ENCODE peak calls at places on chromosome 18, in nine cellular contexts. G, O, X, F, C, L, N, Z and B are unnamed samples.

GRCh38 chr18:666177-666576 is 8.7 kb downstream of the TYMS start:
- DNase-seq in G (no peak), O (no peak), X (no peak), F (no peak), C (no peak), L (no peak), N (no peak), Z (no peak), B (no peak)

GRCh38 chr18:8477615-8478014 is 131.6 kb upstream of the RAB12 start:
- DNase-seq in G (no peak), O (no peak), X (no peak), F (no peak), C (no peak), L (no peak), N (no peak), Z (no peak), B (no peak)

GRCh38 chr18:35811896-35812295 is 160.6 kb upstream of the RMP24 start:
- DNase-seq in G (no peak), O (no peak), X (no peak), F (no peak), C (no peak), L (no peak), N (no peak), Z (no peak), B (no peak)

GRCh38 chr18:54251606-54252400 is 17.5 kb upstream of the POLI start:
- DNase-seq in G (no peak), O (no peak), X (no peak), F (no peak), C (no peak), L (no peak), N (no peak), Z (no peak), B (no peak)

GRCh38 chr18:34651586-34652369 is 58.3 kb upstream of the DTNA start:
- DNase-seq in G (no peak), O (no peak), X (no peak), F (no peak), C (no peak), L (no peak), N (no peak), Z (no peak), B (no peak)

GRCh38 chr18:53745228-53745967 is 479.1 kb downstream of the MBD2 start:
- DNase-seq in G (no peak), O (no peak), X (no peak), F (no peak), C (no peak), L (no peak), N (no peak), Z (no peak), B (no peak)

GRCh38 chr18:6885992-6886823 is 156.7 kb downstream of the ARHGAP28 start:
- DNase-seq in G (no peak), O (peak), X (peak), F (no peak), C (no peak), L (peak), N (no peak), Z (no peak), B (peak)

GRCh38 chr18:41645600-41646360 is 309.3 kb upstream of the PIK3C3 start:
- DNase-seq in G (no peak), O (no peak), X (no peak), F (no peak), C (no peak), L (no peak), N (no peak), Z (no peak), B (no peak)

GRCh38 chr18:7152485-7152884 is 34.9 kb upstream of the LAMA1 start:
- DNase-seq in G (no peak), O (no peak), X (no peak), F (peak), C (no peak), L (no peak), N (no peak), Z (no peak), B (no peak)

GRCh38 chr18:25457636-25458035 is 105.7 kb upstream of the ZNF521 start:
- DNase-seq in G (no peak), O (no peak), X (no peak), F (no peak), C (no peak), L (no peak), N (no peak), Z (no peak), B (no peak)

GRCh38 chr18:78973357-78974083 is 6.1 kb upstream of the SALL3 start:
- DNase-seq in G (no peak), O (no peak), X (no peak), F (no peak), C (no peak), L (no peak), N (no peak), Z (no peak), B (no peak)

GRCh38 chr18:6624271-6624670 is 105.2 kb upstream of the ARHGAP28 start:
- DNase-seq in G (no peak), O (no peak), X (no peak), F (no peak), C (no peak), L (no peak), N (no peak), Z (no peak), B (no peak)

GRCh38 chr18:78994000-78994399 is 14.4 kb downstream of the SALL3 start:
- DNase-seq in G (no peak), O (no peak), X (no peak), F (no peak), C (no peak), L (no peak), N (no peak), Z (no peak), B (no peak)

GRCh38 chr18:13222371-13223281 is 4.1 kb downstream of the LDLRAD4 start:
- DNase-seq in G (no peak), O (peak), X (no peak), F (peak), C (no peak), L (no peak), N (no peak), Z (no peak), B (peak)

GRCh38 chr18:22705328-22705727 is 227.8 kb upstream of the RBBP8 start:
- DNase-seq in G (no peak), O (no peak), X (no peak), F (no peak), C (no peak), L (no peak), N (no peak), Z (no peak), B (no peak)

GRCh38 chr18:29184654-29185053 is 1007.7 kb upstream of the CDH2 start:
- DNase-seq in G (no peak), O (no peak), X (no peak), F (no peak), C (no peak), L (no peak), N (no peak), Z (no peak), B (no peak)

GRCh38 chr18:77711096-77711495 is 461.4 kb downstream of the GALR1 start:
- DNase-seq in G (no peak), O (no peak), X (no peak), F (no peak), C (no peak), L (no peak), N (no peak), Z (no peak), B (no peak)

GRCh38 chr18:7370375-7370774 is 139.5 kb downstream of the LRRC30 start:
- DNase-seq in G (no peak), O (no peak), X (no peak), F (no peak), C (no peak), L (no peak), N (no peak), Z (no peak), B (peak)

GRCh38 chr18:59671533-59671932 is 25.7 kb downstream of the CCBE1 start:
- DNase-seq in G (no peak), O (no peak), X (no peak), F (no peak), C (no peak), L (no peak), N (no peak), Z (no peak), B (no peak)

GRCh38 chr18:47150824-47151366 is 595 bp upstream of the HDHD2 start:
- DNase-seq in G (peak), O (peak), X (no peak), F (no peak), C (no peak), L (no peak), N (peak), Z (no peak), B (no peak)

GRCh38 chr18:36372902-36373301 is 75.4 kb downstream of the FHOD3 start:
- DNase-seq in G (no peak), O (no peak), X (no peak), F (no peak), C (no peak), L (no peak), N (no peak), Z (no peak), B (no peak)

GRCh38 chr18:78525364-78526111 is 454.1 kb upstream of the SALL3 start:
- DNase-seq in G (no peak), O (no peak), X (no peak), F (no peak), C (no peak), L (no peak), N (no peak), Z (no peak), B (no peak)

GRCh38 chr18:78407456-78407823 is 572.2 kb upstream of the SALL3 start:
- DNase-seq in G (no peak), O (peak), X (no peak), F (no peak), C (no peak), L (no peak), N (peak), Z (no peak), B (no peak)

GRCh38 chr18:12516049-12516677 is 108.4 kb downstream of the PRELID3A start:
- DNase-seq in G (no peak), O (no peak), X (no peak), F (no peak), C (no peak), L (no peak), N (no peak), Z (no peak), B (no peak)

GRCh38 chr18:23819005-23819404 is 129.8 kb downstream of the LAMA3 start:
- DNase-seq in G (no peak), O (no peak), X (no peak), F (no peak), C (no peak), L (no peak), N (no peak), Z (no peak), B (no peak)

GRCh38 chr18:70376914-70377258 is 88.0 kb downstream of the SOCS6 start:
- DNase-seq in G (no peak), O (peak), X (no peak), F (no peak), C (no peak), L (no peak), N (no peak), Z (no peak), B (no peak)

GRCh38 chr18:55779711-55780590 is 192.0 kb upstream of the TCF4 start:
- DNase-seq in G (peak), O (peak), X (no peak), F (peak), C (no peak), L (no peak), N (peak), Z (no peak), B (peak)

GRCh38 chr18:11147962-11148654 is 1.3 kb downstream of the PIEZO2 start:
- DNase-seq in G (no peak), O (no peak), X (no peak), F (no peak), C (no peak), L (no peak), N (no peak), Z (no peak), B (no peak)

GRCh38 chr18:44798433-44799048 is 117.9 kb downstream of the SETBP1 start:
- DNase-seq in G (no peak), O (no peak), X (no peak), F (no peak), C (no peak), L (no peak), N (no peak), Z (no peak), B (no peak)

GRCh38 chr18:44802508-44802907 is 121.8 kb downstream of the SETBP1 start:
- DNase-seq in G (no peak), O (no peak), X (no peak), F (no peak), C (no peak), L (no peak), N (no peak), Z (no peak), B (no peak)

GRCh38 chr18:44801796-44802195 is 121.1 kb downstream of the SETBP1 start:
- DNase-seq in G (no peak), O (no peak), X (no peak), F (no peak), C (no peak), L (no peak), N (no peak), Z (no peak), B (no peak)

GRCh38 chr18:44796505-44797198 is 116.0 kb downstream of the SETBP1 start:
- DNase-seq in G (no peak), O (no peak), X (no peak), F (no peak), C (no peak), L (no peak), N (no peak), Z (no peak), B (no peak)

GRCh38 chr18:44799422-44800421 is 119.0 kb downstream of the SETBP1 start:
- DNase-seq in G (no peak), O (no peak), X (no peak), F (no peak), C (no peak), L (no peak), N (no peak), Z (no peak), B (no peak)
- TF ChIP-seq POLR2A in G (no peak), O (no peak), X (no peak), F (no peak), C (no peak), L (no peak), N (no peak), Z (no peak), B (no peak)

GRCh38 chr18:62716679-62717058 is 1.3 kb downstream of the PHLPP1 start:
- DNase-seq in G (peak), O (peak), X (peak), F (peak), C (no peak), L (no peak), N (peak), Z (no peak), B (peak)
- TF ChIP-seq CTCF in G (no peak), O (peak), X (no peak), F (no peak), C (no peak), L (peak), N (peak), Z (no peak), B (no peak)

GRCh38 chr18:2846638-2847340 is at the start of gene EMILIN2:
- DNase-seq in G (peak), O (peak), X (peak), F (peak), C (no peak), L (peak), N (peak), Z (no peak), B (peak)
- H3K4me3 ChIP-seq in G (peak), O (peak), X (peak), F (peak), C (peak), L (peak), N (peak), Z (peak), B (peak)

GRCh38 chr18:48541026-48541746 is 2.4 kb downstream of the CTIF start:
- DNase-seq in G (peak), O (peak), X (peak), F (peak), C (no peak), L (peak), N (peak), Z (no peak), B (peak)
- TF ChIP-seq POLR2A in G (no peak), O (peak), X (peak), F (peak), C (no peak), L (no peak), N (no peak), Z (no peak), B (no peak)

DNA sequence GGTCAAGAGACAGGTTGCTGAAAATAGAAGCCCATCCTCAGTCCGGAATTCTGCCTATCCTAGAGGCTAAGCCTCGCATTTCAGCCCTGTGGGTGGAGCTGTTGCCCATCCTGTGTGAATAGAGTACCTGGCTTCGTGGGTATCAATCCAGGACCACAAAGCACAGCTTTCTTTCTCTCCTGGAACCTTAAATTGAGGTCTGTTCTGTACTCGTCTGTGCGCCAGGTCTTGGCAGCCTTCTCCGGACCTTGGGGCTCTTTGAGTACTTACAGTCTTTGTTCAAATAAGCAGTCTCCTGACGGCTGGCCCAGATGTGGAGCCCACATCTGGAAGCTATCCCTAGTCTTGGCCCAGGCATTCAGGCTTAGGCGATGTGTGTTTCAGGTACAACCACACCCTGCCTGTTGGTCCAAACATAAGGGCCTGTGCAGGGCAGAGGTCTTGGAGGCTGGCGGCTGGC is 294.3 kb downstream of the BCL2 start:
- DNase-seq in G (no peak), O (peak), X (no peak), F (no peak), C (no peak), L (no peak), N (peak), Z (no peak), B (peak)
- TF ChIP-seq CTCF in G (no peak), O (peak), X (peak), F (peak), C (peak), L (peak), N (peak), Z (no peak), B (no peak)

GRCh38 chr18:49071365-49071764 is 120.6 kb upstream of the SMAD7 start:
- DNase-seq in G (no peak), O (no peak), X (no peak), F (no peak), C (no peak), L (no peak), N (no peak), Z (no peak), B (no peak)

GRCh38 chr18:49072940-49073339 is 122.2 kb upstream of the SMAD7 start:
- DNase-seq in G (no peak), O (no peak), X (no peak), F (no peak), C (no peak), L (no peak), N (no peak), Z (no peak), B (no peak)

GRCh38 chr18:49073431-49073830 is 122.7 kb upstream of the SMAD7 start:
- DNase-seq in G (no peak), O (no peak), X (no peak), F (no peak), C (no peak), L (no peak), N (no peak), Z (no peak), B (no peak)

GRCh38 chr18:49071776-49072175 is 121.0 kb upstream of the SMAD7 start:
- DNase-seq in G (no peak), O (no peak), X (no peak), F (no peak), C (no peak), L (no peak), N (no peak), Z (no peak), B (no peak)

DNA sequence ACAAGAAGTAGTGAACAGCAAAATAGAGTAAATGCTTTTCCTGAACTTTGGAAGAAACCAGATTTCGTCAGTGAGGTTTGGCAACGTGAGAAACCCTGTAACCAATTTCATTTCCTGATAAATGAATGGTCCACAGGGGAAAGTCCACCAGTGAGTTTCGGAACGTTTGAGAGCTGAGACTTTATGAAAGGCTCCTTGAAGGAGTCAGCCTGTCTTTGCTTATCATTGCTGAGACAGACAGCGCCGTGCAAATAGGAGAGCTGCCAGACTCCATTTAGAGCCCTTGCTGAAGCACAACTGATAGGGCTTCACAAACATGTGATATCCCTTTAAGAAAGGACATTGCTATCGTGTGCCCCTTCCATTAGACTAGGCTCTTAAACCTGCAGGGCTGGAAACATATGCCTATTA is 121.8 kb upstream of the SMAD7 start:
- DNase-seq in G (no peak), O (no peak), X (peak), F (no peak), C (no peak), L (no peak), N (no peak), Z (no peak), B (no peak)
- H3K4me3 ChIP-seq in G (no peak), O (no peak), X (peak), F (no peak), C (no peak), L (peak), N (no peak), Z (no peak), B (no peak)

DNA sequence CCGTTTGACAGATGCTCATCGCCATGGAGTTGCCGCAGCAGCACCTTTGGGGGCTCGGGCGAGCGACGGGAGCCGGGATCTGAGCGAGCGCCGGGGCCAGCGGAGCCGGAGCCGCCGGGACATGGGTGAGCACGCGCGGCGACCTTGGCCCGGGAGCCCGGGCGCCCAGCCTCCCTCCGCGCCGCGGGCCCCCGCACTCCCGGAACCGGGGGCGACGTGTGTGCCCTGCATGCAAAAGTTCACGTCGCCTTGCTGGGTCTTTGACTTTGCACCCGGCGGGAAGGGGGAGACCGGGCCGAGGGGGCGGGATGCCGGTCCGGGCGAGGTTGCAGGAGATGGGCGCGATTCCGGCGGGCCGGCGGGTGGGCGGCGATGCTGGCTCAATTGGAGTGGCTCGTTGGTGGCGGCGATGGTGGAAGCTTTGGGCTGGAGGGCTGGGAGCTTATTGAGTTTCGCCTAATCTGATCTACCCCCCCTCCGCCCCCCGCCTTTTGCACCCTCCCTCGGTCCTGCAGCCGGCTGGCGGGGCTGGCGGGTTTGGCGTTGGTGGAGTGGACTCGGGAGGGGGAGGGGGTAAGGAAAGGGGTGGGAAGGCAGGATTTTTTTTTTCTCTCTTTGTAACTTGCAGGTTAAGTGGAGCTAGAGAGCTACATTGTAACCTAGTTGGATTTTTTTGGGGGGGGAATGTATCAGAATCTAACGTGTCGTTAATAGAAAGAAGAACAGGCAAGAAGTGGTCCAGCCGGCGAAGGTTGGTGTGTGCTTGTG is at the start of gene SETBP1:
- DNase-seq in G (peak), O (peak), X (peak), F (peak), C (no peak), L (peak), N (peak), Z (peak), B (peak)
- TF ChIP-seq POLR2A in G (no peak), O (peak), X (no peak), F (no peak), C (no peak), L (no peak), N (no peak), Z (no peak), B (no peak)

GRCh38 chr18:49861659-49862058 is 48.3 kb upstream of the ACAA2 start:
- DNase-seq in G (no peak), O (no peak), X (no peak), F (no peak), C (no peak), L (no peak), N (no peak), Z (no peak), B (no peak)
- TF ChIP-seq CTCF in G (no peak), O (peak), X (no peak), F (no peak), C (peak), L (peak), N (peak), Z (no peak), B (no peak)